ENCODE peak calls at places on chromosome 14, in seven cellular contexts. One of them, this sample, is unnamed.

GRCh38 chr14:105399441-105399775 is 1.1 kb downstream of the TEX22 start:
- DNase-seq in endothelial cell: no peak
- DNase-seq in RKO: no peak
- DNase-seq in AG04450: no peak
- DNase-seq in small intestine: no peak
- DNase-seq in NCI-H1105 treated with DMSO at 0.1 percent for 48 hours: no peak
- DNase-seq in HCT116: no peak
- DNase-seq in this sample: no peak

GRCh38 chr14:70808402-70809237 is 693 bp downstream of the MAP3K9 start:
- DNase-seq in HCT116: no peak
- DNase-seq in RKO: peak; percentile 47
- DNase-seq in NCI-H1105 treated with DMSO at 0.1 percent for 48 hours: peak; percentile 49
- DNase-seq in endothelial cell: peak; percentile 41
- DNase-seq in AG04450: no peak
- DNase-seq in small intestine: peak; percentile 48
- DNase-seq in this sample: no peak

GRCh38 chr14:30882431-30882830 is 8.1 kb downstream of the COCH start:
- DNase-seq in HCT116: no peak
- DNase-seq in small intestine: no peak
- DNase-seq in AG04450: no peak
- DNase-seq in endothelial cell: no peak
- DNase-seq in NCI-H1105 treated with DMSO at 0.1 percent for 48 hours: no peak
- DNase-seq in RKO: no peak
- DNase-seq in this sample: no peak

GRCh38 chr14:65304239-65304638 is 108.3 kb upstream of the FUT8 start:
- DNase-seq in AG04450: no peak
- DNase-seq in RKO: no peak
- DNase-seq in small intestine: no peak
- DNase-seq in NCI-H1105 treated with DMSO at 0.1 percent for 48 hours: no peak
- DNase-seq in endothelial cell: no peak
- DNase-seq in HCT116: no peak
- DNase-seq in this sample: no peak

GRCh38 chr14:51208982-51209381 is 31.1 kb upstream of the TMX1 start:
- DNase-seq in small intestine: no peak
- DNase-seq in HCT116: no peak
- DNase-seq in endothelial cell: no peak
- DNase-seq in RKO: no peak
- DNase-seq in AG04450: no peak
- DNase-seq in NCI-H1105 treated with DMSO at 0.1 percent for 48 hours: peak; percentile 81
- DNase-seq in this sample: no peak

GRCh38 chr14:90567191-90567590 is 170.4 kb downstream of the CALM1 start:
- DNase-seq in small intestine: no peak
- DNase-seq in RKO: no peak
- DNase-seq in endothelial cell: no peak
- DNase-seq in AG04450: no peak
- DNase-seq in NCI-H1105 treated with DMSO at 0.1 percent for 48 hours: no peak
- DNase-seq in HCT116: no peak
- DNase-seq in this sample: no peak

GRCh38 chr14:76953196-76953945 is 75.1 kb downstream of the IRF2BPL start:
- DNase-seq in HCT116: peak; percentile 81
- DNase-seq in endothelial cell: no peak
- DNase-seq in RKO: peak; percentile 87
- DNase-seq in NCI-H1105 treated with DMSO at 0.1 percent for 48 hours: no peak
- DNase-seq in small intestine: peak; percentile 86
- DNase-seq in AG04450: no peak
- DNase-seq in this sample: no peak

GRCh38 chr14:23052182-23052623 is 5.1 kb downstream of the CDH24 start:
- DNase-seq in HCT116: no peak
- DNase-seq in NCI-H1105 treated with DMSO at 0.1 percent for 48 hours: no peak
- DNase-seq in small intestine: no peak
- DNase-seq in endothelial cell: no peak
- DNase-seq in AG04450: no peak
- DNase-seq in RKO: no peak
- DNase-seq in this sample: no peak

GRCh38 chr14:75842624-75843023 is 139.2 kb downstream of the TGFB3 start:
- DNase-seq in HCT116: no peak
- DNase-seq in endothelial cell: no peak
- DNase-seq in RKO: no peak
- DNase-seq in small intestine: peak; percentile 19
- DNase-seq in NCI-H1105 treated with DMSO at 0.1 percent for 48 hours: no peak
- DNase-seq in AG04450: no peak
- DNase-seq in this sample: no peak

This sample was measured in AG04449.